ENCODE peak calls at places on chromosomes 11 and 22, in five cellular contexts. K is suprapubic skin, E is K562, U is H1, J is sigmoid colon. R is an unnamed sample.

GRCh38 chr11:36822829-36823228 is 224.8 kb upstream of the RAG2 start:
- DNase-seq in K (no peak), J (no peak), U (no peak), E (no peak), R (no peak)

GRCh38 chr11:122981388-122982264 is at the start of gene BSX:
- DNase-seq in J (no peak), E (peak), U (peak), K (peak), R (peak)

GRCh38 chr11:65182258-65183170 is 786 bp downstream of the CAPN1 start:
- DNase-seq in K (no peak), U (no peak), J (peak), E (no peak), R (peak)

GRCh38 chr11:92979176-92979575 is 9.7 kb downstream of the MTNR1B start:
- DNase-seq in K (no peak), U (no peak), E (no peak), J (no peak), R (no peak)

GRCh38 chr22:50112151-50113118 is 22.6 kb downstream of the MOV10L1 start:
- DNase-seq in E (no peak), K (no peak), J (no peak), U (no peak), R (no peak)

GRCh38 chr22:49825944-49826602 is 1.6 kb downstream of the BRD1 start:
- DNase-seq in J (no peak), U (no peak), K (no peak), E (peak), R (no peak)

GRCh38 chr22:28148816-28149465 is 229.9 kb upstream of the PITPNB start:
- DNase-seq in J (no peak), U (no peak), K (no peak), E (no peak), R (no peak)

GRCh38 chr22:46665751-46666280 is 45.6 kb downstream of the GRAMD4 start:
- DNase-seq in J (no peak), E (no peak), U (no peak), K (no peak), R (no peak)

GRCh38 chr11:2576536-2576935 is 123.3 kb downstream of the KCNQ1OT1 start:
- DNase-seq in U (peak), J (peak), K (peak), E (no peak), R (peak)

GRCh38 chr22:45587638-45588481 is 83.8 kb upstream of the ATXN10 start:
- DNase-seq in E (no peak), U (no peak), J (no peak), K (no peak), R (no peak)

GRCh38 chr11:77136074-77136473 is 8.0 kb downstream of the MYO7A start:
- DNase-seq in U (no peak), K (no peak), E (no peak), J (no peak), R (no peak)

GRCh38 chr11:3905080-3905953 is 49.9 kb downstream of the STIM1 start:
- DNase-seq in U (no peak), J (no peak), K (no peak), E (peak), R (peak)

GRCh38 chr11:122157540-122158173 is 41.6 kb upstream of the BLID start:
- DNase-seq in U (no peak), E (no peak), K (no peak), J (no peak), R (no peak)

GRCh38 chr11:111798279-111798678 is 32.1 kb upstream of the PPP2R1B start:
- DNase-seq in K (no peak), J (no peak), E (no peak), U (no peak), R (no peak)

GRCh38 chr11:128453444-128454336 is 133.7 kb downstream of the ETS1 start:
- DNase-seq in E (no peak), U (no peak), K (no peak), J (peak), R (no peak)

GRCh38 chr11:102385053-102385976 is 38.3 kb downstream of the BIRC2 start:
- DNase-seq in E (peak), K (no peak), U (no peak), J (no peak), R (no peak)

GRCh38 chr11:92852946-92853345 is 116.5 kb upstream of the MTNR1B start:
- DNase-seq in K (no peak), E (no peak), U (no peak), J (no peak), R (no peak)

GRCh38 chr11:128771102-128771501 is 77.2 kb downstream of the FLI1 start:
- DNase-seq in K (no peak), J (no peak), E (no peak), U (no peak), R (no peak)

GRCh38 chr11:36703055-36703404 is 105.0 kb upstream of the RAG2 start:
- DNase-seq in E (no peak), J (no peak), U (no peak), K (no peak), R (no peak)

GRCh38 chr22:41511521-41511968 is 32.7 kb downstream of the POLR3H start:
- DNase-seq in J (no peak), U (no peak), K (no peak), E (no peak), R (no peak)

GRCh38 chr11:78652866-78653265 is 78.2 kb upstream of the NARS2 start:
- DNase-seq in E (no peak), K (no peak), J (no peak), U (peak), R (no peak)

DNA sequence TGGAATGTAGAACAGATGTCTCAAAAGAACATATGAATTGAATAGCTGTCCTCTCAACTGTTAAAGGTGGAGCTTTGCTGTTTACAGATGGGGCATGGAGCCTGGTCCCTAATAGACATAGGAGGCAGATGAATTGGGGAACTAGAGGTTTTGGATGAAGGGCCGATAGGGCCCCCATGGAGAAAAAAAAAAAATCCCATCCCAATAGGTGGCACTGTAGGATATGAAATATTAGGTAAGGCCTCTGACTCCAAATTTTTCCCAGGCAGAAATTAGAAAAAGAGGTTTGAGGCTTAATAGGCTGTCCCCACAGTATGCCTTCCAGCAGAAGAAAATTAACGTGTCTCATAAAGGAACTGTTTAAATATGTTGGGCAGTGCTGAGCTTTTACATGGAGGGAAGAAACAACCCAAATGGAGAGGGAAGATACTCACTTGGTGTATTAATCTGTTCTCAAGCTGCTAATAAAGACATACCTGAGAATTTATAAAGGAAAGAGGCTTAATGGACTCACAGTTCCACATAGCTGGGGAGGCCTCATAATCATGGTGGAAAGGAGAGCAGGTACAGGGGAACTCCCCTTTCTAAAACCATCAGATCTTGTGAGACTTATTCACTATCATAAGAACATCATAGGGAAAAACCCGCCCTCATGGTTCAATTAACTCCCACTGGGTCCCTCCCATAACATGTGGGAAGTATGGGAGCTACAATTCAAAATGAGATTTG is 30.1 kb upstream of the TMEM45B start:
- DNase-seq in E (no peak), U (no peak), J (no peak), K (no peak), R (no peak)
- TF ChIP-seq CTCF in E (peak), U (peak), J (no peak), K (no peak), R (no peak)

GRCh38 chr11:12288212-12288933 is 89.0 kb upstream of the PARVA start:
- DNase-seq in U (peak), E (peak), K (peak), J (peak), R (peak)

GRCh38 chr11:12287374-12288211 is 89.8 kb upstream of the PARVA start:
- DNase-seq in J (peak), U (peak), E (peak), K (peak), R (peak)

GRCh38 chr11:12286606-12287005 is 90.8 kb upstream of the PARVA start:
- DNase-seq in K (peak), J (no peak), E (no peak), U (no peak), R (no peak)

GRCh38 chr11:12285811-12286222 is 91.6 kb upstream of the PARVA start:
- DNase-seq in U (peak), E (no peak), K (peak), J (no peak), R (no peak)

GRCh38 chr11:12287009-12287373 is 90.4 kb upstream of the PARVA start:
- DNase-seq in J (peak), U (peak), K (peak), E (peak), R (no peak)
- TF ChIP-seq EP300 in J (peak), U (no peak), K (no peak), E (no peak), R (no peak)

GRCh38 chr11:63802637-63803414 is 10.4 kb upstream of the SPINDOC start:
- DNase-seq in U (no peak), K (no peak), J (no peak), E (peak), R (no peak)
- TF ChIP-seq POLR2AphosphoS5 in U (no peak), K (no peak), J (no peak), E (no peak), R (no peak)

DNA sequence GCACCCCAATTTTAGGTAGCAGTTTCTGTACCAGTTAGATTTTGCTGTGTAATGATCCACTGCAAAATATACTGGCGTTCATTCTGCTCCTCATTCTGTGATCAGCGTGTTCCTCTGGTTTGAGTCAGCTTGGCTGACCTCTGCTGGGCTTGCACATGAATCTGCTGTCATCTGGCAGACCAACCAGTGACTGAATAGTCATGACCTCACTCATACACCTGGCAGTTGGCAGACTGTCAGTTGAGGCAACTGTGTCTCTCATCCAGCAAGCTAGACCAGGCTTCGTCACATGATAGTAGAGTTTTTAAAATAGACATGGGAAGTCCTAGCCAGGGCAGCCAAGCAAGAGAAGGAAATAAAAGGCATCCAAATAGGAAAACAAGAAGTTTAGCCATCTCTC is 316.3 kb upstream of the LARGE1 start:
- DNase-seq in E (no peak), J (no peak), K (no peak), U (no peak), R (no peak)
- TF ChIP-seq CTCF in E (no peak), J (no peak), K (no peak), U (no peak), R (no peak)

DNA sequence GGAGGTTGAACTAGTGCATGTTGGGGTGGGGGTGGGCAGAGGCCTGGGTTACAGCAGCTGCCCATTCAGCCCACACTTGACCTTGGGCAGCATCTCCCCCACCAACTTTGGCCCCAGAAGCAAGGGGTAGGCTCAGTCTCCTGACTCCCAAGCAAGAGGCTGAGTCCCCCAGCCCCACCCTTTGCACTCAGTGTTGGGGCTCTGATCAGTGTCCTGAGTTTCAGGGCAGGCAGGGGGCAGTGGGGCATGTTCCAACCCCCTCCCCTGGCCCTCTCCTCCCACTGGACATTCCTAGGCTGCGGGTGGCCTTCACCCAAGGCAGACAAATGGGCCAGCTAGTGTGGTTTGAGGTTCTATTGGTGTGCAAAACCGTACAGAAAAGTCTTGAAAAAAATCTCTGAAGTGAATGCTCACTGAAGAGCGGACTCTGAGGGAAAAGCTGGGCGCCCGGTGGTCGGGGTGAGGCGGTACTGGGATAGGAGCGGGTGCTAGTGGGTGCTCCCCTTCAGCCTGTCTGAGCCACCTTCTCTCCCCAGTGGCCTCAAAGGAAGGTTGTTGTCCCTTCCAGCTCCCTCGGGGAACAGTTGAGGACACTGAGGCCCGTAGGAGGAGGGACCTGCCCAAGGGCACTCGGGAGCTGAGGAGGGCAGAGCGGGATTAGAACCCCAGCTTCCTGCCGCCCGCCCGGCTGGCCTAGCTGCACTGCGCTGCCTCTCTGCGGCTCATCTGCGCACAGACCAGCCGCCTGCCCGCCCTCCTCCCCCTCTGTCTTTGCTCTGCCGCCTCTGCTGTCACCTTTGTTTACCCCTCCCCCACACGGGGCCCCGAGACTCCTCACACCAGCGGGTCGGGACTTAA is 4.0 kb downstream of the KCNC1 start:
- DNase-seq in K (peak), U (peak), E (peak), J (peak), R (peak)
- TF ChIP-seq EP300 in K (no peak), U (no peak), E (no peak), J (no peak), R (no peak)

DNA sequence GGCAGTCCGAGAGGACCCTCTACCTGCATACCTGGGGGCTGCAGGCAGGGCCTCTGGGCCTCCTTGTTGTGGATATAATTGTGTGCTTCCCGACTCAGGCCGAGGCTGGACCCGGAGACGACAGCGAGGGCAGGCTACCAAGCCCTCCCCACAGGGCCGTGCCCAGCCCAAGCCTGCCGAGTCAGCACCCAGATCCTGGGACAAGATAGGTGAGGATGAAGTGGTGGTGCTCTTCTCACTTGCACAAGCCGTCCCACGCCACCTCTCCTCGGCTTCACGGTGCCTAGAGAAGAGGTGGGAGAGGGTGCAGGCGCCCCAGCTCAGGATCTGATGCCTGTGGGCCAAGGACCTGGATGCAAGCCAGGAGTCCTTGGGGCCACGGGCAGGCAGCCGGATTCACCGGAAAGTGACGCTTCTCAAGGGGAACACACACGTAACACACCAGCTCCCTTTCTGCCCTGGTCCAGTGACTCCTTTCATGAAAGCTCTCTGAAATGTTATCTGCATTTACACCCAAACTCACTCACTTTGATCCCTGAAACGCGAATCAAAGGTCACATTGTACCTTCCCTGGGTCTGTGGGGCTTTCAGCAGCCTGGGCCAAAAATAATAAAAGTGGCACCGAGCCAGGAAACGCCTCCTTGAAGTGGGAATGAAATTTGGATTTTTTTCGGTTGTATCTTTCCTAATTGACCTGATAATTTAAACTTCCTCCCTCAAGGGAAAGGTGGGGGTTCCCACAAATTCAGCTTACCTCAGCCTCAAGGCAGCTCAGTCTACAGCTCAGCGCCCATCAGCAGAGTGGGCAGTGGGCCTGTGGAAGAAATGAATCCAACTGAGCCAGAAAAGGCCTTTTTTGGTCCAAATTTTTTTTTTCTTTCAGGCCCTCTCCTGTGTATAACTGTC is 1.1 kb upstream of the GNB1L start:
- DNase-seq in J (peak), U (no peak), K (peak), E (peak), R (peak)
- TF ChIP-seq POLR2AphosphoS5 in J (no peak), U (no peak), K (no peak), E (no peak), R (no peak)

DNA sequence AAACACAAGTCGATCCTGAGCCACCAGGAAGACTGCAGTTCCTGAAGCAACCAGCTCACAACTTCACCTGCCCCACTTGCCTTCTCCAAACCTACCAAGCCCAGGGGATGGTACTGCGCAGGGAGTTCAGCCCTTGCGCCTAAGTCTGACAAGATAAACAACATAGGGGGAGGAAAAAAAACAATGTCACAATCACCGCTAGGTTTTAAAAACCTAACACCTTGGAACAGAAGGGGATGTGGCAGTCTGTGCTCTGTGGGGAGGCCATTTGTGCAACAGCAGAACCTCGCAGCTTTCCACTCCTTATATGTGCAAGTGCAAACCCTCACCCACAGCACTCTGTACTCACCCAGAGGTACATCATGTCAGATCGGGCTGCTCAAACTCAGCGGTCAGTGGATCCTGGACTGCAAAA is 134.2 kb downstream of the RBFOX2 start:
- DNase-seq in K (no peak), E (no peak), U (no peak), J (peak), R (peak)
- TF ChIP-seq CTCF in K (no peak), E (no peak), U (no peak), J (peak), R (no peak)

GRCh38 chr11:17381156-17381555 is 7.3 kb downstream of the KCNJ11 start:
- DNase-seq in U (no peak), J (no peak), K (no peak), E (no peak), R (no peak)

GRCh38 chr11:17375547-17375946 is 12.9 kb downstream of the KCNJ11 start:
- DNase-seq in E (no peak), J (no peak), K (no peak), U (no peak), R (no peak)

GRCh38 chr11:17378655-17379054 is 9.8 kb downstream of the KCNJ11 start:
- DNase-seq in E (no peak), J (no peak), U (no peak), K (no peak), R (no peak)

GRCh38 chr11:17379383-17380180 is 8.9 kb downstream of the KCNJ11 start:
- DNase-seq in U (no peak), J (no peak), K (no peak), E (no peak), R (no peak)

GRCh38 chr11:17376493-17376892 is 12.0 kb downstream of the KCNJ11 start:
- DNase-seq in J (no peak), E (no peak), K (no peak), U (no peak), R (no peak)
- TF ChIP-seq EP300 in J (no peak), E (no peak), K (no peak), U (no peak), R (no peak)

GRCh38 chr22:38176170-38176741 is 5.4 kb downstream of the PLA2G6 start:
- DNase-seq in J (peak), E (no peak), U (no peak), K (peak), R (no peak)
- TF ChIP-seq POLR2AphosphoS5 in J (peak), E (no peak), U (no peak), K (peak), R (peak)